ENCODE peak calls at places on chromosomes 5 and 9, in five cellular contexts. R, D, P, C and I are unnamed samples.

GRCh38 chr5:6448141-6448491 is 543 bp upstream of the UBE2QL1 start:
- DNase-seq in R (no peak), D (no peak), P (no peak), C (no peak), I (no peak)

GRCh38 chr9:112112519-112112918 is 62.6 kb downstream of the SUSD1 start:
- DNase-seq in R (no peak), D (no peak), P (no peak), C (peak; percentile 90), I (no peak)

GRCh38 chr5:5767286-5767928 is 344.9 kb downstream of the ICE1 start:
- DNase-seq in R (no peak), D (no peak), P (no peak), C (no peak), I (no peak)

GRCh38 chr9:92715488-92716231 is 45.7 kb upstream of the IPPK start:
- DNase-seq in R (no peak), D (no peak), P (no peak), C (peak; percentile 91), I (no peak)

GRCh38 chr5:143693691-143694252 is 118.2 kb upstream of the HMHB1 start:
- DNase-seq in R (no peak), D (no peak), P (no peak), C (no peak), I (peak; percentile 20)

GRCh38 chr5:137203011-137203632 is 296.0 kb downstream of the SPOCK1 start:
- DNase-seq in R (no peak), D (no peak), P (no peak), C (no peak), I (no peak)

GRCh38 chr5:65305913-65306312 is 175.8 kb downstream of the ADAMTS6 start:
- DNase-seq in R (no peak), D (no peak), P (no peak), C (no peak), I (no peak)

GRCh38 chr9:119793272-119793671 is 424.0 kb upstream of the BRINP1 start:
- DNase-seq in R (no peak), D (no peak), P (no peak), C (no peak), I (no peak)

GRCh38 chr5:168583742-168584482 is 4.7 kb upstream of the PANK3 start:
- DNase-seq in R (no peak), D (no peak), P (no peak), C (no peak), I (no peak)

GRCh38 chr5:68067353-68067752 is 148.2 kb upstream of the PIK3R1 start:
- DNase-seq in R (no peak), D (no peak), P (no peak), C (no peak), I (no peak)

GRCh38 chr9:27019589-27019988 is 14.1 kb upstream of the LRRC19 start:
- DNase-seq in R (no peak), D (no peak), P (no peak), C (no peak), I (no peak)

GRCh38 chr5:3194141-3194540 is 401.5 kb upstream of the IRX1 start:
- DNase-seq in R (no peak), D (no peak), P (no peak), C (no peak), I (no peak)

GRCh38 chr9:128005938-128006337 is 25.1 kb upstream of the EEIG1 start:
- DNase-seq in R (no peak), D (no peak), P (peak; percentile 75), C (no peak), I (no peak)

GRCh38 chr9:126860077-126860756 is at the start of gene ZBTB34:
- DNase-seq in R (no peak), D (peak; percentile 9), P (peak; percentile 72), C (peak; percentile 73), I (peak; percentile 62)

GRCh38 chr9:112015736-112016135 is 119.1 kb downstream of the UGCG start:
- DNase-seq in R (no peak), D (no peak), P (no peak), C (no peak), I (no peak)

GRCh38 chr9:127505396-127506116 is 54.2 kb downstream of the LRSAM1 start:
- DNase-seq in R (no peak), D (no peak), P (no peak), C (peak; percentile 67), I (no peak)

GRCh38 chr9:126919193-126919592 is 4.6 kb downstream of the RALGPS1 start:
- DNase-seq in R (no peak), D (no peak), P (no peak), C (no peak), I (no peak)

GRCh38 chr5:6837519-6838110 is 124.4 kb downstream of the TENT4A start:
- DNase-seq in R (no peak), D (peak; percentile 27), P (no peak), C (no peak), I (no peak)

GRCh38 chr9:126955806-126956205 is 41.2 kb downstream of the RALGPS1 start:
- DNase-seq in R (no peak), D (no peak), P (no peak), C (no peak), I (no peak)

GRCh38 chr5:115209279-115209678 is 39.6 kb upstream of the TRIM36 start:
- DNase-seq in R (no peak), D (no peak), P (no peak), C (no peak), I (peak; percentile 35)
- H3K27ac ChIP-seq in R (no peak overlapping the region), D (no peak overlapping the region), P (no peak overlapping the region), C (no peak overlapping the region), I (no peak overlapping the region)

GRCh38 chr9:35797311-35798109 is 6.1 kb downstream of the NPR2 start:
- DNase-seq in R (no peak), D (no peak), P (no peak), C (no peak), I (no peak)
- H3K27ac ChIP-seq in R (no peak overlapping the region), D (no peak overlapping the region), P (no peak overlapping the region), C (no peak overlapping the region), I (no peak overlapping the region)

GRCh38 chr5:35373196-35373696 is 143.0 kb upstream of the PRLR start:
- DNase-seq in R (no peak), D (no peak), P (no peak), C (no peak), I (no peak)
- H3K27ac ChIP-seq in R (no peak overlapping the region), D (no peak overlapping the region), P (no peak overlapping the region), C (no peak overlapping the region), I (no peak overlapping the region)

GRCh38 chr9:77766587-77766986 is 118.5 kb upstream of the GNA14 start:
- DNase-seq in R (no peak), D (no peak), P (no peak), C (no peak), I (no peak)
- H3K27ac ChIP-seq in R (no peak overlapping the region), D (no peak overlapping the region), P (no peak overlapping the region), C (no peak overlapping the region), I (no peak overlapping the region)

DNA sequence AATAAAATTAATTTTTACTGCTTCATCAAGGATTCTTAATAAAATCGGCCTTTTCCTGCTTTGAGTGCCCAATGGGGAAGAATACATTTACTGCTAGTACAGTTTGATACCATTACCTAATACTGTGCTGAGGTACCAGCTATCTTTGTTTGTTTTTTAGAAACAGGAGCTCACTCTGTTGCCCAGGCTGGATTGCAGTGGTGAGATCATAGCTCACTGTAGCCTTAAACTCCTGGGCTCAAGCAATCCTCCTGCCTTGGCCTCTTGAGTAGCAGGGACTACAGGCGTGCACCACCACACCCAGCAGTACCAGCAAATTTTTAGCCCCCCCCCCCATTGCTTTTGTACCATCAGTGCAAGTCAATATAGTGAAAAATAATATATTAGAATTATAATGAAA is 13.6 kb upstream of the ANKHD1 start:
- DNase-seq in R (no peak), D (no peak), P (no peak), C (no peak), I (no peak)
- H3K27ac ChIP-seq in R (no peak overlapping the region), D (no peak overlapping the region), P (no peak overlapping the region), C (no peak overlapping the region), I (no peak overlapping the region)

DNA sequence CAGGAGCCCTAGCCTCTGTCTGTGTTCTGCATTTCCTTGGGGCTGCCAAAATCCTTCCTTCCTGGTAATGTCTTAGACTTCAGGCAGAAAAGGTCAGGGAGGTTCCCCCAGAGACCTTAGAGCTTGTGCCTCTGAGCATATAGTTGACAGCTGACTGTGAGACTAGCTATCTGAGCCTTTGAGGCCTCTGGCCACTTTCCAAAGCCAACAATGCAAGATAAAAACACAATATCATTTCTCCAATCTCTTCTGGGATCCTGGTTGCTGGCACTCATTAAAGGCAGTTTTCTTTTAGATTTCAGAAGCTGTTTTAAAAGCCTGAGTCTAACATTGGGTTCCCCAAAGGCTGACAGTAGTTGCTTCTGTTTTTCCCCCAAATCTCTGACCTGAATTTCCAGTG is 13.2 kb upstream of the GLRA1 start:
- DNase-seq in R (no peak), D (no peak), P (no peak), C (no peak), I (no peak)
- H3K27ac ChIP-seq in R (no peak overlapping the region), D (no peak overlapping the region), P (no peak overlapping the region), C (no peak overlapping the region), I (no peak overlapping the region)

GRCh38 chr5:78649816-78650561 is 1.4 kb upstream of the LHFPL2 start:
- DNase-seq in R (no peak), D (no peak), P (no peak), C (no peak), I (no peak)
- H3K27ac ChIP-seq in R (peak overlapping the region; percentile 96), D (no peak overlapping the region), P (peak overlapping the region; percentile 58), C (peak overlapping the region; percentile 91), I (no peak overlapping the region)

GRCh38 chr5:110159202-110159601 is 469.5 kb downstream of the MAN2A1 start:
- DNase-seq in R (no peak), D (no peak), P (no peak), C (peak; percentile 68), I (no peak)
- H3K27ac ChIP-seq in R (no peak overlapping the region), D (no peak overlapping the region), P (no peak overlapping the region), C (no peak overlapping the region), I (no peak overlapping the region)

DNA sequence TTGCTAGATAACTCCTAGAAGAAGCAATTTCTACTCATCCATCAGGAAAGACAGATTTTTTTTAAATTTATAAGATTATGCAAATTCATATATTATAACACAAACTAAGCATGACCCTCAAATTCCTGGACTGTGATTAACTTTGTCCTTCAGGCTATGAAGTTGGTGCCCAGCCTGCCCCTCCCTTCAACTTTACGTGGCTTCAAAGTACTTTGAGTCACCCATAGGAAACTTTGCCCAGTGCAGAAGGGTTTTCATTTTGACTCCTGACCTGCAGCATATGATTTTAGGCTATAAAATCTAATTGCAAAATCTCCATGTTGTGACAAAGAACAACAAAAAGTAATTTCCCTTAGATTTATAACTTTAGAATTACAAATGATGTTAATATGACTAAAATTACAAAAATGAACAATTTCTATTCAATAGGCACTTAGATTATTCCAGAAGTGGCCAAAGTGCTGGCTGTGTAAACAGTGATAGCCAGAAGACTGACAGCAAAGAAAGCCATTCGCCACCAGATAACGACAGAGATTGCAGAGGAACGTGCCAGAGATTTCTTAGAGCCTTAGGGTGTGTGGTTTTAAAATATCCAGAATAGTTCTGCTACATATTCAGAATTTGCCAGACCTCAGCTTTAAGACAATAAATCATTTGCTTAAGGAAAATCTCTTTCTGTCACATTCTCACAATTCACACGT is 197.4 kb downstream of the SEMA5A start:
- DNase-seq in R (no peak), D (no peak), P (no peak), C (peak; percentile 78), I (no peak)
- H3K27ac ChIP-seq in R (no peak overlapping the region), D (no peak overlapping the region), P (no peak overlapping the region), C (no peak overlapping the region), I (no peak overlapping the region)